ENCODE peak calls at places on chromosomes 13 and 19, in six cellular contexts. W is GM12891, C is K562, K is HepG2, A is H1, G is GM12878. J is an unnamed sample.

GRCh38 chr13:90105276-90105675 is 1242.2 kb upstream of the MIR17HG start:
- DNase-seq in C (no peak), K (no peak), G (no peak), W (no peak), A (no peak), J (no peak)

GRCh38 chr13:42086582-42086981 is 38.1 kb downstream of the DGKH start:
- DNase-seq in A (no peak), G (peak; percentile 66), C (no peak), W (no peak), K (no peak), J (no peak)

GRCh38 chr19:35211545-35212230 is 16.9 kb downstream of the FAM187B start:
- DNase-seq in A (no peak), G (no peak), W (no peak), K (peak; percentile 13), C (no peak), J (no peak)

GRCh38 chr19:29084266-29084665 is 128.7 kb downstream of the UQCRFS1 start:
- DNase-seq in K (no peak), W (no peak), C (peak; percentile 62), G (no peak), A (peak; percentile 68), J (no peak)

GRCh38 chr19:7986321-7987083 is 18.9 kb downstream of the ELAVL1 start:
- DNase-seq in K (no peak), G (no peak), C (no peak), W (no peak), A (no peak), J (no peak)

GRCh38 chr19:40347476-40348124 is 597 bp downstream of the C19orf47 start:
- DNase-seq in G (no peak), A (no peak), W (no peak), K (no peak), C (no peak), J (no peak)

GRCh38 chr13:59722580-59722900 is 441.2 kb downstream of the DIAPH3 start:
- DNase-seq in K (no peak), C (no peak), A (no peak), W (no peak), G (no peak), J (no peak)

GRCh38 chr13:43787998-43788397 is 1.2 kb upstream of the ENOX1 start:
- DNase-seq in A (no peak), G (no peak), K (no peak), C (no peak), W (no peak), J (no peak)

GRCh38 chr19:28615546-28615916 is 597.4 kb downstream of the UQCRFS1 start:
- DNase-seq in W (no peak), K (no peak), G (no peak), C (no peak), A (no peak), J (no peak)

GRCh38 chr19:13839938-13840750 is 36.8 kb upstream of the NANOS3 start:
- DNase-seq in C (no peak), W (no peak), G (no peak), A (no peak), K (no peak), J (no peak)

GRCh38 chr13:73341748-73342147 is 282.9 kb downstream of the KLF5 start:
- DNase-seq in C (no peak), K (no peak), W (no peak), A (no peak), G (no peak), J (no peak)

GRCh38 chr13:44801990-44802389 is 187.3 kb downstream of the NUFIP1 start:
- DNase-seq in K (no peak), G (no peak), W (no peak), C (no peak), A (no peak), J (no peak)

GRCh38 chr13:109412232-109412935 is 374.0 kb downstream of the IRS2 start:
- DNase-seq in A (peak; percentile 51), G (no peak), W (no peak), K (no peak), C (no peak), J (no peak)

GRCh38 chr13:20773194-20774080 is at the start of gene EEF1AKMT1:
- DNase-seq in K (peak; percentile 81), W (peak; percentile 69), G (peak; percentile 79), C (peak; percentile 85), A (peak; percentile 96), J (peak; percentile 62)
- TF ChIP-seq POLR2A in K (peak; percentile 93), W (peak; percentile 82), G (peak; percentile 85), C (peak; percentile 93), A (peak; percentile 82), J (peak; percentile 83)

GRCh38 chr13:113649212-113649611 is 8.8 kb downstream of the ATP4B start:
- DNase-seq in A (no peak), W (no peak), K (no peak), C (no peak), G (no peak), J (no peak)

GRCh38 chr13:113646921-113647340 is 11.1 kb downstream of the ATP4B start:
- DNase-seq in K (no peak), G (no peak), A (no peak), C (no peak), W (no peak), J (no peak)

GRCh38 chr13:113647351-113648217 is 10.4 kb downstream of the ATP4B start:
- DNase-seq in C (no peak), K (no peak), W (no peak), A (no peak), G (no peak), J (no peak)

GRCh38 chr13:113646376-113646775 is 11.6 kb downstream of the ATP4B start:
- DNase-seq in A (no peak), G (no peak), K (no peak), C (no peak), W (no peak), J (no peak)

GRCh38 chr13:113648218-113648615 is 9.8 kb downstream of the ATP4B start:
- DNase-seq in G (no peak), A (no peak), C (no peak), W (no peak), K (no peak), J (no peak)
- TF ChIP-seq TAF1 in G (no peak), A (no peak), C (no peak), W (no peak), K (no peak), J (no peak)

GRCh38 chr19:51751655-51752054 is at the start of gene FPR1:
- DNase-seq in A (no peak), W (no peak), G (no peak), K (no peak), C (no peak), J (no peak)
- TF ChIP-seq POLR2AphosphoS5 in A (no peak), W (no peak), G (no peak), K (no peak), C (no peak), J (no peak)

DNA sequence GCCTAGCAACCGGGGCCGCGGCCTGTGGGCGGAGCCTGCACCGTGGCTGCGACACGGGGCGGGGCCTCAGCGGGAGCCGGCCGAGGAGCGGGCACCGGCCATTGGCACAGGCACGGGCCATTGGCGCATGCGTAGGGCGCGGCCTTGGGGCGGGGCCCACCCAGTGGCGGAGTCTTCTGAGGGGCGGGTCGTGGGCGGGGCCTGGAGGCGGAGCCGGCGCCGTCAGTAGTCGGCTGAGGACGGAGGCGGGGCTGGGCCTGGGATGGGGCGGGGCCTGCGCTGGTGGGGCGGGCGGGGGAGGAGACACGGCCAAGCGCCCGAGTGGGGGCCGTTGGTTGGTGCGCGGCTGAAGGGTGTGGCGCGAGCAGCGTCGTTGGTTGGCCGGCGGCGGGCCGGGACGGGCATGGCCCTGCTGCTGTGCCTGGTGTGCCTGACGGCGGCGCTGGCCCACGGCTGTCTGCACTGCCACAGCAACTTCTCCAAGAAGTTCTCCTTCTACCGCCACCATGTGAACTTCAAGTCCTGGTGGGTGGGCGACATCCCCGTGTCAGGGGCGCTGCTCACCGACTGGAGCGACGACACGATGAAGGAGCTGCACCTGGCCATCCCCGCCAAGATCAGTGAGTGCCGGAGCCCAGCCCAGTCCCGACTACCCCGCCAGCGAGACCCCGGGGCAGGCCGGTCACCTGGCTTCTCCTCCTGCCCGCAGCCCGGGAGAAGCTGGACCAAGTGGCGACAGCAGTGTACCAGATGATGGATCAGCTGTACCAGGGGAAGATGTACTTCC is at the start of gene IZUMO4:
- DNase-seq in G (peak; percentile 71), K (peak; percentile 89), C (peak; percentile 98), W (peak; percentile 98), A (peak; percentile 99), J (peak; percentile 97)
- TF ChIP-seq POLR2A in G (no peak), K (no peak), C (no peak), W (no peak), A (no peak), J (peak; percentile 23)